ENCODE peak calls at places on chromosomes 3 and 15, in six cellular contexts. Q is IMR-90, H is neuronal stem cell, D is H1, X is mesenchymal stem cell, L is trophoblast cell. S is an unnamed sample.
A peak's percentile ranks its signal among the peaks of the same experiment; 100 is the strongest.

GRCh38 chr15:31471731-31472430 is 145.2 kb downstream of the KLF13 start:
- DNase-seq in Q (peak; percentile 96), H (no peak), D (no peak), X (peak; percentile 84), L (peak; percentile 46), S (peak; percentile 5)

GRCh38 chr3:82055792-82056191 is 294.3 kb upstream of the GBE1 start:
- DNase-seq in Q (no peak), H (no peak), D (no peak), X (no peak), L (no peak), S (no peak)

GRCh38 chr3:127153506-127153815 is 39.5 kb upstream of the PRR23E start:
- DNase-seq in Q (no peak), H (no peak), D (no peak), X (no peak), L (no peak), S (no peak)

GRCh38 chr3:52226229-52226817 is 878 bp upstream of the TLR9 start:
- DNase-seq in Q (no peak), H (no peak), D (no peak), X (no peak), L (no peak), S (peak; percentile 27)

GRCh38 chr3:71061581-71061980 is 521.9 kb downstream of the FOXP1 start:
- DNase-seq in Q (no peak), H (no peak), D (no peak), X (no peak), L (no peak), S (no peak)

GRCh38 chr3:78977073-78977472 is 790.7 kb downstream of the ROBO1 start:
- DNase-seq in Q (peak; percentile 28), H (no peak), D (no peak), X (no peak), L (no peak), S (no peak)

GRCh38 chr3:58116161-58116955 is 94.4 kb downstream of the DNASE1L3 start:
- DNase-seq in Q (no peak), H (no peak), D (no peak), X (no peak), L (no peak), S (no peak)

GRCh38 chr3:191531434-191531833 is 70.5 kb downstream of the PYDC2 start:
- DNase-seq in Q (no peak), H (no peak), D (no peak), X (no peak), L (no peak), S (no peak)

GRCh38 chr15:71775857-71776256 is 34.5 kb upstream of the NR2E3 start:
- DNase-seq in Q (peak; percentile 33), H (no peak), D (no peak), X (peak; percentile 17), L (no peak), S (no peak)

GRCh38 chr3:171190668-171191067 is 164.1 kb upstream of the SLC2A2 start:
- DNase-seq in Q (peak; percentile 49), H (no peak), D (no peak), X (no peak), L (no peak), S (no peak)

DNA sequence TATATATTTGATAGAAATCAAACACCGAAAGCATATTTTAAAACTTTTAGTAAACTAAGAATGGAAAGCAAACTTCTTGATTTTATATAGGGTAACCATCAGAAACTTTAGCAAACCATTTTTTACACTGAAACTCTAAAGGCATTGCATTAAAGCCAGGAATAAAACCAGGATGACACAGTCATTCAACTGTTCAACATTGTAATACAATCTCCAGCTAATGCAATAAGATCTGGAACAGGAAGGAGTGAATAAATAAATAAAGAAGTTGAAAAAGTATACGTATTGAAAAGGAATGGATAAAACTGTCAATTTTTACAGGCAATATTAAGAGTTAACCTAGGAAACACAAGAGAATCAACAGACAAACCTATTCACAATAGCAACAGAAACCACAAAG is 181.9 kb upstream of the TTC14 start:
- DNase-seq in Q (peak; percentile 53), H (no peak), D (no peak), X (no peak), L (no peak), S (no peak)
- H4K91ac ChIP-seq in Q (no peak overlapping the region), H (no peak overlapping the region), D (no peak overlapping the region), X (no peak overlapping the region), L (no peak overlapping the region), S (no peak overlapping the region)

DNA sequence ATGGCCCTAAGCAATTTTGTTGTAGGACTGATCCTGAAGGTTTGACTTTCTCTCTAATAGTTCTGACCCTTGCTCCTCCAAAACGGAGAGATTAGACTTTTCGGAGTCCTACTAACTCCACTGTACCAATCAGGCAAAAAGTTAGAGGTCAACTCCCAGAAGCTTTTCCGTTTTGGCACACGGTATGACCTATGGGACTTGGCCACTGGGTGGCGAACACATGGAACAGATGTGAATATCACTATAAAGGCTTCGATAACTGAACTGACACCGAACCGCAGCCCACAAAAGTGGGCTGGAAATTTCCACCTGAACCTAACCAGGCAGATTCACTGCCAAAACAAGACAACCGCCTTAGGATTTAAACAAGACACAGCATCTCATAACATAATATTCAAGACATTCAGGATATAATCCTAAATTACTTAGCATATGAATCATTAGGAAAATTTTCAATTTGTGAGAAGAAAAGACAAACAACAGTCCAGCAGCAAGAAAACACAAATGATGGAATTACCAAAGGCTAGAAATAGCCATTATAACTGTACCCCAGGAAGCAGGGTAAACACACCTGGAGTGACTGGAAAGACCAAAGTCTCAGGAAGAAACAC is 12.2 kb upstream of the TM2D3 start:
- DNase-seq in Q (no peak), H (no peak), D (no peak), X (peak; percentile 22), L (no peak), S (no peak)
- H4K91ac ChIP-seq in Q (no peak overlapping the region), H (no peak overlapping the region), D (no peak overlapping the region), X (no peak overlapping the region), L (no peak overlapping the region), S (no peak overlapping the region)

DNA sequence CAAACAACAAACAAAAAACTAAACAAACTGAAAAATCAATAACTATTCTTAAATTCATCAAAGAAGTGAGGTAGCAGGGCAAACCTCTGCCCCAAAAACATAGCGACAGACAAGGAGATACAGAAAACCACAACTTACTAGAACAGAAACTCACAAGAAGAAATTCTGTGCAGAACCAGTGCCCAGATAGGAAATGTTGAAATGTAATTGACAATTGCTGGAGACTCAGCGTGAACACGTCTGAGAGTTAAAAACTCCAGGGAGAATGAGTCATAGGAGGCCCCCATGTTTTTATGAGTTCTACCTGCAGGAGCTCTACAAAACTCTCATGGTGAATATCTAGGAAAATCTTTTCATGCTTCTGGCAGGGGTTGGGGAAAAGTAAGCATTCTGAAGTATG is 95.5 kb upstream of the SETMAR start:
- DNase-seq in Q (no peak), H (no peak), D (no peak), X (no peak), L (no peak), S (no peak)
- H4K91ac ChIP-seq in Q (no peak overlapping the region), H (no peak overlapping the region), D (no peak overlapping the region), X (no peak overlapping the region), L (no peak overlapping the region), S (no peak overlapping the region)

DNA sequence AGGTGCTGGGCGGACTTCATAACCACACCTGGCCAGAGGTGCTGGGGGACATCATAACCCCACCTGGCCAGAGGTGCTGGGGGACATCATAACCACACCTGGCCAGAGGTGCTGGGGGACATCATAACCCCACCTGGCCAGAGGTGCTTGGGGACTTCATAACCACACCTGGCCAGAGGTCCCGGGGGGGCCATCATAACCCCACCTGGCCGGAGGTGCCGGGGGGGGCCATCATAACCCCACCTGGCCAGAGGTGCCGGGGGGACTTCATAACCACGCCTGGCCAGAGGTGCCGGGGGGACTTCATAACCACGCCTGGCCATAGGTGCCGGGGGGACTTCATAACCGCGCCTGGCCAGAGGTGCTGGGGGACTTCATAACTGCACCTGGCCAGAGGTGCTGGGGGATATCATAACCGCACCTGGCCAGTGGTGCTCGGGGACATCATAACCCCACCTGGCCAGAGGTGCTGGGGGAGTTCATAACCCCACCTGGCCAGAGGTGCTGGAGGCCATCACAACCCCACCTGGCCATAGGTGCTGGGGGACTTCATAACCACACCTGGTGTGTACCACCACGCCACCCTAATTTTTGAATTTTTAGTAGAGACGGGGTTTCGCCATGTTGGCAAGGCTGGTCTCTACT is 10.7 kb upstream of the TUBGCP5 start:
- DNase-seq in Q (no peak), H (no peak), D (no peak), X (no peak), L (no peak), S (no peak)
- H4K91ac ChIP-seq in Q (no peak overlapping the region), H (no peak overlapping the region), D (no peak overlapping the region), X (no peak overlapping the region), L (no peak overlapping the region), S (no peak overlapping the region)

GRCh38 chr3:128218858-128219257 is 65.6 kb downstream of the EEFSEC start:
- DNase-seq in Q (no peak), H (no peak), D (no peak), X (no peak), L (no peak), S (no peak)

GRCh38 chr3:128217702-128218475 is 64.6 kb downstream of the EEFSEC start:
- DNase-seq in Q (peak; percentile 79), H (no peak), D (no peak), X (peak; percentile 89), L (no peak), S (no peak)

GRCh38 chr3:128215290-128215689 is 62.0 kb downstream of the EEFSEC start:
- DNase-seq in Q (no peak), H (no peak), D (no peak), X (no peak), L (no peak), S (no peak)

GRCh38 chr3:128218476-128218829 is 65.2 kb downstream of the EEFSEC start:
- DNase-seq in Q (no peak), H (no peak), D (no peak), X (no peak), L (no peak), S (no peak)

GRCh38 chr3:128215800-128216495 is 62.7 kb downstream of the EEFSEC start:
- DNase-seq in Q (peak; percentile 55), H (no peak), D (no peak), X (peak; percentile 60), L (no peak), S (no peak)
- H4K91ac ChIP-seq in Q (no peak overlapping the region), H (no peak overlapping the region), D (no peak overlapping the region), X (peak overlapping the region; percentile 12), L (no peak overlapping the region), S (no peak overlapping the region)

GRCh38 chr15:70246623-70247200 is 149.0 kb upstream of the TLE3 start:
- DNase-seq in Q (no peak), H (no peak), D (no peak), X (no peak), L (no peak), S (no peak)

GRCh38 chr15:70244978-70245542 is 147.3 kb upstream of the TLE3 start:
- DNase-seq in Q (no peak), H (no peak), D (no peak), X (no peak), L (no peak), S (no peak)

GRCh38 chr15:70245932-70246622 is 148.4 kb upstream of the TLE3 start:
- DNase-seq in Q (peak; percentile 11), H (no peak), D (no peak), X (peak; percentile 57), L (peak; percentile 38), S (no peak)

GRCh38 chr15:70248116-70249025 is 150.7 kb upstream of the TLE3 start:
- DNase-seq in Q (no peak), H (no peak), D (no peak), X (no peak), L (no peak), S (peak; percentile 78)

DNA sequence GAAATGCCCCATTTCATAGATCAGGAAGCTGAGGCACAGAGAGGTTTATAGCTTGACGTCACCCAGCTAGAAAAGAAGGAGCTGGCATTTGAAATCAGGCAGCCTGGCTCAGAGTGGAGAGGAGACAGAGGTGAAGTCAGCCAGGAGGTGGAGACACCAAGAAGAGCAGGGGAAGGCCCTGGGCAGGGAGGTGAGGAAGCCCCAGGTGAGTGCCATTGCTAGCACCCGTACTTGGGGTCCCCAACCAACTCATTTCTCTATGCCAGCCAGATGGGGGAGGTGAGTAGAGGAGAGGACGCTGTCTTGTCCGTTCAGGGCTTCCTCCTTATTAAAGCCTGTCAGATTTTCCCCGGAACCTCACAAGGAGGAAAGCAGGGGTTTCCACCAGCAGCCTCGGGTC is 149.6 kb upstream of the TLE3 start:
- DNase-seq in Q (no peak), H (no peak), D (no peak), X (no peak), L (no peak), S (no peak)
- H4K91ac ChIP-seq in Q (no peak overlapping the region), H (no peak overlapping the region), D (peak overlapping the region; percentile 67), X (no peak overlapping the region), L (no peak overlapping the region), S (no peak overlapping the region)